ENCODE peak calls at places on chromosomes 16 and 17, in seven cellular contexts. M is PC-3; K is T follicular helper cell; U is fibroblast of villous mesenchyme; Y is activated naive CD4-positive, alpha-beta T cell treated with anti-CD3 and anti-CD28 coated beads, Interleukin-2, amount 10 ng/mL, durations not matched to agents 7 days and 5 days; D is EL; I is HTR-8/SVneo. T is an unnamed sample.

GRCh38 chr16:14374451-14375131 is 255.5 kb downstream of the PARN start:
- DNase-seq in K (no peak), I (no peak), M (no peak), D (no peak), Y (no peak), U (no peak), T (no peak)

GRCh38 chr17:55295411-55296170 is 30.8 kb downstream of the HLF start:
- DNase-seq in I (peak; percentile 78), D (peak; percentile 37), K (peak; percentile 40), U (peak; percentile 51), Y (peak; percentile 60), M (peak; percentile 79), T (peak; percentile 11)

GRCh38 chr17:2975469-2975958 is 87.9 kb downstream of the OR1D5 start:
- DNase-seq in I (no peak), M (peak; percentile 74), K (no peak), U (peak; percentile 65), D (peak; percentile 54), Y (no peak), T (peak; percentile 12)

GRCh38 chr17:73210002-73210678 is 17.3 kb downstream of the COG1 start:
- DNase-seq in M (peak; percentile 48), K (no peak), Y (no peak), I (peak; percentile 32), D (peak; percentile 34), U (peak; percentile 19), T (no peak)

GRCh38 chr17:3534881-3535252 is 22.7 kb downstream of the TRPV3 start:
- DNase-seq in K (no peak), D (peak; percentile 72), M (peak; percentile 58), U (peak; percentile 25), Y (no peak), I (peak; percentile 38), T (no peak)

GRCh38 chr16:86874141-86874540 is 295.8 kb downstream of the FOXL1 start:
- DNase-seq in D (peak; percentile 36), I (no peak), Y (peak; percentile 45), U (no peak), M (peak; percentile 53), K (no peak), T (no peak)

GRCh38 chr17:9256944-9257629 is 235.8 kb downstream of the NTN1 start:
- DNase-seq in Y (no peak), D (no peak), M (peak; percentile 59), U (peak; percentile 62), K (no peak), I (no peak), T (peak; percentile 50)

GRCh38 chr16:83838151-83838550 is 30.4 kb downstream of the HSBP1 start:
- DNase-seq in I (no peak), K (no peak), U (no peak), Y (no peak), D (no peak), M (no peak), T (no peak)

GRCh38 chr17:50976951-50977472 is 110.9 kb upstream of the TOB1 start:
- DNase-seq in I (no peak), M (no peak), Y (no peak), D (no peak), U (no peak), K (no peak), T (no peak)

GRCh38 chr17:6355196-6355595 is 79.7 kb downstream of the AIPL1 start:
- DNase-seq in U (no peak), I (no peak), K (no peak), M (no peak), Y (no peak), D (no peak), T (no peak)

GRCh38 chr17:66301864-66302741 is at the start of gene PRKCA:
- DNase-seq in K (peak; percentile 61), I (peak; percentile 86), Y (peak; percentile 77), U (peak; percentile 74), D (peak; percentile 81), M (peak; percentile 87), T (peak; percentile 51)

GRCh38 chr17:58487589-58488427 is at the start of gene HSF5:
- DNase-seq in M (no peak), I (no peak), D (no peak), U (no peak), K (peak; percentile 57), Y (peak; percentile 79), T (no peak)

GRCh38 chr17:64103751-64104364 is 26.1 kb downstream of the ERN1 start:
- DNase-seq in I (peak; percentile 48), M (peak; percentile 83), U (peak; percentile 55), Y (no peak), D (peak; percentile 58), K (no peak), T (peak; percentile 54)

GRCh38 chr17:67784364-67785121 is 40.8 kb upstream of the BPTF start:
- DNase-seq in Y (no peak), I (no peak), M (no peak), D (no peak), U (no peak), K (no peak), T (no peak)

GRCh38 chr16:86669937-86670772 is 91.8 kb downstream of the FOXL1 start:
- DNase-seq in U (peak; percentile 86), M (no peak), Y (no peak), D (no peak), I (no peak), K (no peak), T (no peak)

GRCh38 chr17:43011728-43012472 is 5.3 kb downstream of the IFI35 start:
- DNase-seq in K (no peak), I (no peak), D (no peak), U (no peak), M (no peak), Y (no peak), T (no peak)

GRCh38 chr17:68616334-68616733 is 15.2 kb upstream of the FAM20A start:
- DNase-seq in I (no peak), K (no peak), M (no peak), Y (no peak), U (no peak), D (no peak), T (no peak)

GRCh38 chr16:68884867-68885266 is 41.5 kb downstream of the TANGO6 start:
- DNase-seq in M (no peak), D (no peak), Y (no peak), K (no peak), U (peak; percentile 53), I (no peak), T (no peak)

GRCh38 chr17:81349397-81350319 is 45.6 kb upstream of the BAHCC1 start:
- DNase-seq in U (peak; percentile 27), M (peak; percentile 77), K (no peak), I (peak; percentile 78), Y (no peak), D (peak; percentile 41), T (no peak)

GRCh38 chr17:80008383-80008840 is 27.3 kb downstream of the TBC1D16 start:
- DNase-seq in U (peak; percentile 64), Y (peak; percentile 84), K (peak; percentile 60), D (peak; percentile 64), M (peak; percentile 89), I (peak; percentile 84), T (peak; percentile 8)

GRCh38 chr17:45861185-45861584 is 16.5 kb downstream of the SPPL2C start:
- DNase-seq in Y (no peak), D (no peak), K (no peak), U (no peak), M (no peak), I (no peak), T (no peak)

GRCh38 chr17:66605561-66605960 is 229.4 kb upstream of the CACNG5 start:
- DNase-seq in M (no peak), D (no peak), K (no peak), U (peak; percentile 57), Y (no peak), I (no peak), T (no peak)

GRCh38 chr17:9414471-9414870 is 161.1 kb downstream of the STX8 start:
- DNase-seq in U (no peak), K (no peak), I (no peak), D (no peak), M (no peak), Y (no peak), T (no peak)

GRCh38 chr17:9062399-9062902 is 41.1 kb downstream of the NTN1 start:
- DNase-seq in D (no peak), Y (no peak), K (no peak), U (no peak), M (no peak), I (no peak), T (no peak)

GRCh38 chr17:49170216-49170615 is 37.6 kb downstream of the B4GALNT2 start:
- DNase-seq in K (no peak), M (no peak), I (no peak), Y (no peak), U (no peak), D (no peak), T (no peak)

GRCh38 chr17:43027091-43028032 is 2.3 kb downstream of the RND2 start:
- DNase-seq in K (no peak), M (no peak), Y (no peak), U (no peak), D (no peak), I (no peak), T (no peak)

GRCh38 chr17:16512011-16512410 is 20.0 kb upstream of the LRRC75A start:
- DNase-seq in D (no peak), K (no peak), Y (no peak), U (no peak), I (no peak), M (no peak), T (no peak)

GRCh38 chr17:66487933-66488572 is 185.6 kb downstream of the PRKCA start:
- DNase-seq in D (no peak), U (no peak), Y (no peak), M (no peak), I (no peak), K (no peak), T (no peak)

GRCh38 chr17:29959658-29960337 is 18.4 kb downstream of the EFCAB5 start:
- DNase-seq in Y (no peak), I (no peak), D (peak; percentile 33), U (no peak), K (no peak), M (no peak), T (no peak)

T was measured in astrocyte.